ENCODE peak calls at places on chromosomes 12 and 14, in nine cellular contexts. A, O, J, P, W, L, R, U and T are unnamed samples.

GRCh38 chr14:101820283-101820798 is 58.8 kb downstream of the PPP2R5C start:
- DNase-seq in L (peak), J (no peak), R (no peak), W (no peak), O (no peak), A (no peak), U (no peak), P (no peak), T (no peak)

GRCh38 chr14:52342849-52343606 is 28.9 kb downstream of the PTGER2 start:
- DNase-seq in J (no peak), A (no peak), W (no peak), L (no peak), U (peak), R (peak), P (peak), O (no peak), T (no peak)

GRCh38 chr14:90795744-90796143 is 20.5 kb downstream of the TTC7B start:
- DNase-seq in U (peak), R (peak), L (no peak), P (peak), W (peak), A (no peak), O (peak), J (peak), T (no peak)

GRCh38 chr14:56202256-56202655 is 84.0 kb downstream of the PELI2 start:
- DNase-seq in L (no peak), U (no peak), A (no peak), P (no peak), J (no peak), W (no peak), R (no peak), O (no peak), T (no peak)

GRCh38 chr14:100645200-100645985 is 58.2 kb upstream of the BEGAIN start:
- DNase-seq in L (peak), U (peak), J (peak), O (peak), P (peak), A (peak), W (peak), R (peak), T (peak)

GRCh38 chr12:107612508-107612907 is 73.1 kb upstream of the PWP1 start:
- DNase-seq in O (peak), J (no peak), W (no peak), R (no peak), U (no peak), A (no peak), L (no peak), P (no peak), T (no peak)

GRCh38 chr14:64422006-64422405 is 33.9 kb downstream of the MTHFD1 start:
- DNase-seq in P (no peak), L (no peak), A (no peak), U (no peak), J (no peak), O (no peak), W (no peak), R (no peak), T (no peak)

GRCh38 chr14:61111145-61112130 is 130.4 kb downstream of the SLC38A6 start:
- DNase-seq in O (no peak), L (no peak), U (no peak), P (no peak), R (no peak), J (no peak), W (no peak), A (no peak), T (no peak)

GRCh38 chr12:10031771-10032175 is 1.3 kb downstream of the CLEC9A start:
- DNase-seq in R (peak), L (no peak), P (peak), W (no peak), A (no peak), J (no peak), U (peak), O (peak), T (peak)